ENCODE peak calls at places on chromosomes 5 and 9, in four cellular contexts. D is HepG2, N is GM12878, Z is H1. H is an unnamed sample.

GRCh38 chr5:17343675-17344074 is 126.2 kb downstream of the BASP1 start:
- DNase-seq in D (no peak), N (peak; percentile 57), Z (no peak), H (no peak)

GRCh38 chr5:112935675-112936074 is 13.6 kb upstream of the REEP5 start:
- DNase-seq in D (no peak), N (no peak), Z (no peak), H (no peak)

GRCh38 chr9:129359871-129360536 is 181.9 kb upstream of the IER5L start:
- DNase-seq in D (no peak), N (no peak), Z (no peak), H (no peak)

GRCh38 chr5:157516626-157517325 is 56.8 kb downstream of the NIPAL4 start:
- DNase-seq in D (no peak), N (no peak), Z (no peak), H (no peak)

GRCh38 chr9:71685394-71685793 is 82.9 kb downstream of the CEMIP2 start:
- DNase-seq in D (no peak), N (no peak), Z (no peak), H (no peak)

GRCh38 chr5:172334196-172334595 is 50.6 kb upstream of the UBTD2 start:
- DNase-seq in D (no peak), N (no peak), Z (peak; percentile 17), H (no peak)

GRCh38 chr9:127130661-127131538 is 8.5 kb upstream of the ANGPTL2 start:
- DNase-seq in D (peak; percentile 40), N (no peak), Z (no peak), H (no peak)

GRCh38 chr9:111110805-111111204 is 72.5 kb upstream of the LPAR1 start:
- DNase-seq in D (no peak), N (no peak), Z (no peak), H (no peak)

GRCh38 chr9:88747768-88748167 is 212.8 kb downstream of the NXNL2 start:
- DNase-seq in D (no peak), N (no peak), Z (no peak), H (peak; percentile 77)

GRCh38 chr9:6024035-6024554 is 8.7 kb upstream of the RANBP6 start:
- DNase-seq in D (peak; percentile 35), N (no peak), Z (no peak), H (no peak)

GRCh38 chr9:281753-282645 is 67.3 kb downstream of the DOCK8 start:
- DNase-seq in D (no peak), N (no peak), Z (no peak), H (no peak)
- TF ChIP-seq SUZ12 in D (no peak), N (no peak), Z (no peak), H (no peak)

GRCh38 chr5:124716169-124716568 is 30.3 kb downstream of the ZNF608 start:
- DNase-seq in D (no peak), N (no peak), Z (no peak), H (no peak)
- H3K4me1 ChIP-seq in D (peaks cover 36% of the 10 kb centered on the region), N (no peaks in the 10 kb centered on the region), Z (peaks cover 2% of the 10 kb centered on the region), H (no peaks in the 10 kb centered on the region)

DNA sequence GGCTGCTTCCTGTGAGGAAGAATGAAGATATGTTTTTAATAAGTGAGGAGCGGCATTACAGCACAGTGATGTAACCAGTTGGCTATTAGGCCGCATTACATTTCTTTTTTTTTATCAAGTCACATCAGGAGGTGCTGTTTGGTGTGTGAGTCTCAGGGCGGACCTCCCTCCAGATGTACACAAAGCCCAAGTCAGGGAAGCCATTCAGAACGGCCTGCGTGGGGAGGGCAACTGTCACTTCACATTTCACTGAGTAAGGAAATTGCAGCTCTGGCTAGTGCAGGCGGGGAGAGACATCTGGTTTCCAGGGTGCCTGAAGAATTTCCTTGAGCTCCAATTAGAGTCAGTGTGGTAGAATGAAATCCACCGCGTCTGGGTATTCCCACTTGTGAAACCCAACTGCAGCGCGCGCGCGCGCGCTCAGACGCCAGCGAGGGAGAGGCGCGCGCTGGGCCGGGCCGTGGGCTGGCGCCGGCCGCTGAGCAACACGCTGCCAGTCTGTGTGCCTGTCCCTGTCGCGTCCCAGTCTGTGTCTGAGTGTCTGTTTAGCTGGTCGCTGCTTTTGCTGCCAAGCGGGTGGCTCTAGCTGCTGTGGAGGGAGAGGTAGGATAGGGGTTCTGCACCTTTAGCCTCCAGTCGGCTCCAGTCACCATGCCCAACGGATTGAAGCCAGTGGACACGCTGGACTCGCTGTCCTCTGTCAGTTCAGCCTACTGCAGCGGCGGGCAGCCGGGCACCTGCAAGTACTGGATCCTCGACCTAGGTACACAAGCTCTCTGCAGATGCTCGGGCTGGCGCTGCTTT is 140.8 kb upstream of the OTULINL start:
- DNase-seq in D (no peak), N (no peak), Z (no peak), H (no peak)
- H3K9ac ChIP-seq in D (no peak overlapping the region), N (no peak overlapping the region), Z (no peak overlapping the region), H (no peak overlapping the region)

GRCh38 chr5:133366438-133366837 is 245.9 kb downstream of the FSTL4 start:
- DNase-seq in D (no peak), N (no peak), Z (no peak), H (no peak)
- TF ChIP-seq SUZ12 in D (no peak), N (no peak), Z (no peak), H (no peak)

DNA sequence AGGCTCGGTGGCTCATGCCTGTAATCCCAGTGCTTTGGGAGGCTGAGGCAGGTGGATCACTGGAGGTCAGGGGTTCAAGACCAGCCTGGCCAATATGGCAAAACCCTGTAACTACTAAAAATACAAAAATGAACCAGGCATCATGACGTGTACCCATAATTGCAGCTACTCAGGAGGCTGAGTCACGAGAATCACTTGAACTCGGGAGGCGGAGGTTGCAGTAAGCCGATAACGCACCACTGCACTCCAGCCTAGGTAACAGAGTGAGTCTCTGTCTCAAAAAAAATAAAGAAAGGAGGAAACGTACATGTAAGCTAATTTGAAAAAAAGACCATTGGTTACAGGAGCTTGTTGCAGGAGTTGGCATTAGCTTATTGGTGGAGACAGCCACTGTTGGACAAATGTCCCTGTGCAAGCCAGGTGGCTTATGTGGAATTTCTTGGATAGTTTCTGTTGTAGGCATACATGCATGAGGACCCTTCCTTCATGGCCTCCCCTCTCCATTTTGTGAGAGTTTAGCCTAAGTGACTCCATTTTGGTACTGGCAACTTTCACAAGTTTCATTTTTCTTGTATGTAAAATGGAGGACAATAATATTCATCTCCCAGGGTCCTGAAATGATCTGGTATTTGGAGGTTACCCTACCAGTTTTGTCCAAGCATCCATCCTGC is 16.8 kb upstream of the RAB14 start:
- DNase-seq in D (no peak), N (no peak), Z (no peak), H (no peak)
- H3K4me1 ChIP-seq in D (peaks cover 6% of the 10 kb centered on the region), N (peaks cover 10% of the 10 kb centered on the region), Z (peaks cover 17% of the 10 kb centered on the region), H (peaks cover 8% of the 10 kb centered on the region)

DNA sequence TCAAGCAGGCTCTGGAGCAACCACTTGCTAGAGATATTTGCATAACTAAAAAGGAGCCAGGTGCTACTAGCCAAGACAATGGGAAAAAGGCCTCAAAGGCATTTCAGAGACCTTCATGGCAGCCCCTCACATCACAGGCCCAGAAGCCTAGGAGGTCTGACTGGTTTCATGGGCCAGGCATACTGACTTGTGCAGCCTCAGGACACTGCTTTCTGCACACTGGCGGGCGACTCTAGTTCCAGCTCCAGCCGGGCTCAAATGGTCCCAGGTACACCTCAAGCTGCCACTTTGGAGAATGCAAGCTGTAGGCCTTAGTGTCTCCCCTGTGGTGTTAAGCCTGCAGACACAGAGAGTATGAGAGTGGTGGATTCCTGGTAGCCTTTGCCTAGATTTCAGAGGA is 27.1 kb downstream of the COX7C start:
- DNase-seq in D (no peak), N (no peak), Z (no peak), H (no peak)
- H3K9ac ChIP-seq in D (no peak overlapping the region), N (no peak overlapping the region), Z (no peak overlapping the region), H (no peak overlapping the region)

DNA sequence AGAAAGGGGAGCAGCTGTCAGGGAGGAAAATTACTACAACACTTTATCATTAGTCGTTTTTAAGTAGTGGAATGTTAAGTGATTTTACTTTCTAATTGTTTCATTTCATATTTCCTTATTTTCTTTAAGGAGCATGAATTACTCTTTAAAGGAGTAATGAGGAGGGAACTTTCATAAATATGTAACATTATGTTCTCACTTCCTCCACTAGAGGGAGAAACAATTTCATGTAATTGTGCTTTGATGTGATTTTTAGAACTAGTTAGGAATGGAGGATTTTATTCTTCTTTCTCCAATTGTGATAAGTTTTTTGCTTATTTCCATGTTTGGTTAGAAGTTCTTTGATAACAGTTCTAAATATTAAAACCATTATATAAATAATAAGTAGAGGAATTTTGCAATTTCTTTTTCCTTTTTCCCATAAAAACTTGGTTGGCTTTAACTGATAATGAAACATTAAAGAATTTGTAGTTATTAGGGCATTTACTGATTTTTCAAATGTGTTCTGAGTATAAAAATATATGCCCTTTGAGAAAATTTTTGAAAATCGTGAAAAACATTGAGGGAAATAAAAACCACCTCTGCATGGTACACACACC is 25.6 kb downstream of the CEP78 start:
- DNase-seq in D (peak; percentile 23), N (no peak), Z (no peak), H (no peak)
- TF ChIP-seq SUZ12 in D (no peak), N (no peak), Z (no peak), H (no peak)

DNA sequence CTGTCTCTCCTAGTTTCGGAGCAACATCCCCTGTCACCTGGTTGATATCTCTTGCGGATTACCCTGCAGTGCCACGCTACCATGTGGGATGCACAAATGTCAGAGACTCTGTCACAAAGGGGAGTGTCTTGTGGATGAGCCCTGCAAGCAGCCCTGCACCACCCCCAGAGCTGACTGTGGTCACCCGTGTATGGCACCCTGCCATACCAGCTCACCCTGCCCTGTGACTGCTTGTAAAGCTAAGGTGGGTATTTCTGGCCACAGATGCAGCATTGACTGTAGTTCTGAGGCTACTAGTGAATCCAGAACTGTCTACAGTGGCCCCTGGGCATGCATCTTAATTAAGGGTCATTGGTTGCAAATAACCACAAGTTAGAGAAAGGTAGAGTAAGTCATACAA is 50.8 kb downstream of the AQP7 start:
- DNase-seq in D (no peak), N (no peak), Z (no peak), H (no peak)
- H3K4me1 ChIP-seq in D (no peaks in the 10 kb centered on the region), N (no peaks in the 10 kb centered on the region), Z (no peaks in the 10 kb centered on the region), H (no peaks in the 10 kb centered on the region)

DNA sequence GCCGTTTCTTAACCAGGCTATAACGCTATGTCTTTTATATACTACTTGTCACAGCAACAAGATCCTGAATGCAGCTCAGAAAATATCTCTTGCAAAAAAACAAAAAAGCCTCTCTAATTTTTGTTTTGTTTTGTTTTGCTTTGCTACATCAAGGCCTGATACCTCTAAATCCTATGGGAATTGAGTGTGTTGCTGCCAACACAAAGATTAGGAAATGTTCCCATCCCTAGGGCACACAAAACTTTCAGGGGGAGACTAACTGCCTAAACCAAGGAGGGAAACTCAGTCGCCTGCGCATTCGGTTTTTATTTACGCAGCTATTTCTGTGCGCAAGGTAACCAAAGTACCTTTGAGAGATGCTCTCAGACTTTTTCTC is 1.7 kb downstream of the SSBP2 start:
- DNase-seq in D (no peak), N (no peak), Z (no peak), H (no peak)
- H3K9ac ChIP-seq in D (no peak overlapping the region), N (peak overlapping the region; percentile 48), Z (no peak overlapping the region), H (peak overlapping the region; percentile 56)